ENCODE peak calls at places on chromosomes 12 and 14, in five cellular contexts. U is glutamatergic neuron, V is spleen, K is WTC11, Q is ovary. Z is an unnamed sample.

GRCh38 chr12:12387521-12387920 is 30.6 kb downstream of the BORCS5 start:
- DNase-seq in Q (no peak), V (no peak), U (no peak), K (no peak), Z (no peak)

GRCh38 chr12:66932126-66932525 is 253.2 kb upstream of the GRIP1 start:
- DNase-seq in V (no peak), U (no peak), Q (no peak), K (no peak), Z (no peak)

GRCh38 chr14:96180004-96180403 is 24.6 kb upstream of the BDKRB2 start:
- DNase-seq in U (no peak), Q (no peak), K (no peak), V (no peak), Z (no peak)

GRCh38 chr12:53051058-53051880 is 1.4 kb downstream of the TNS2 start:
- DNase-seq in Q (peak), K (no peak), U (peak), V (no peak), Z (no peak)

GRCh38 chr14:60705100-60705499 is 19.1 kb downstream of the SIX4 start:
- DNase-seq in Q (no peak), V (no peak), U (no peak), K (no peak), Z (no peak)

GRCh38 chr12:71710276-71711125 is 24.6 kb downstream of the TMEM19 start:
- DNase-seq in U (no peak), V (no peak), K (no peak), Q (no peak), Z (no peak)

GRCh38 chr14:83798421-83798820 is 1731.5 kb upstream of the FLRT2 start:
- DNase-seq in U (no peak), K (no peak), V (no peak), Q (no peak), Z (no peak)

GRCh38 chr12:3077572-3078081 is 448 bp downstream of the TSPAN9 start:
- DNase-seq in Q (peak), U (peak), K (peak), V (no peak), Z (no peak)

GRCh38 chr14:82075566-82075965 is 541.9 kb upstream of the SEL1L start:
- DNase-seq in K (peak), U (no peak), Q (peak), V (no peak), Z (no peak)

GRCh38 chr12:3651585-3652424 is 101.1 kb downstream of the CRACR2A start:
- DNase-seq in K (no peak), V (no peak), U (no peak), Q (no peak), Z (no peak)

GRCh38 chr12:129706716-129707115 is 197.1 kb downstream of the TMEM132D start:
- DNase-seq in Q (no peak), V (no peak), K (no peak), U (no peak), Z (no peak)

GRCh38 chr12:57027011-57027804 is 10.9 kb upstream of the TAC3 start:
- DNase-seq in U (no peak), K (no peak), V (no peak), Q (no peak), Z (no peak)

DNA sequence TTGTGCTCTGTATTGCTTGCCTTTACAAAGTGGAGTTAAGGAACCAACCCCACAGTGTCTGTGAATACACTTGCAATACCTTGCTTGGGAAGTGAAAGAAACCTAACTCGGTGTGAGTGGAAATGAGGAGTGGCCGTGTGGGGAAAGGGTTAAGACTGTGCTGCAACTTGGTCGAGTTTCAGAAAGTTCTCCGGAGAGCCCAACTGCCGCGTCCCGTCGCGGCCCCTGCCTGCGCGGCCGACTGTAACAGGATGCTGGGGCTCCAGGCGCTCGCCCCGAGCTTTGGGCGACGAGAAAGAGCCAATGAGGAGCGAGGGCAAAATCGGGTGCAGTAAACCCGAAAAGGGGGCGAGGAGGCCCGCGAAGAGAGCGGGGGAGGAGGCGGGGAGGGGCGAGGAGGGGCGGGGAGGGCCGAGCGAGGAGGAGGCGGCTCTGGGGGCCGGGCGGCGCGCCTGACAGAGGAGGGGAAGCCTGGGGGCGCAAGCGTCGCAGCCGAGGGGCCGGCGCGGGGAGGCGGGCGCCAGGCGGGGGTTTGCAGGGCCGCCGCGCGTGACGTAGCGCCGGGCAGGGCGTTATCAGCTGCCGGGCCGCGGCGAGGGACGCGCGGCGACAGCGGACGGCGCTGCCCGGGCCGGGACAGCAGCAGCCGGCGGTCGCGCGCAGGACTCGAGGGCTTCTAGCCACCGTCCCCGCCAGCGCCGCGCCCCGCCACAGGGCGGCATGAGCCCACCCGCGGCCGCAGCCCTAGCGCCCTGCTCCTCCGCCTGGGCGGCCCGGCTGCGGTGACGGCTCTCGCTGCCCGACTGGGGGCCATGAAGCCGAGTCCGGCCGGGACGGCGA is at the start of gene DACT1:
- DNase-seq in K (peak), V (peak), Q (peak), U (peak), Z (peak)
- TF ChIP-seq CTCF in K (no peak), V (peak), Q (peak), U (no peak), Z (no peak)

GRCh38 chr14:54395284-54395683 is 1.5 kb upstream of the CDKN3 start:
- DNase-seq in Q (no peak), K (no peak), V (no peak), U (no peak), Z (no peak)

GRCh38 chr14:54396183-54396492 is 669 bp upstream of the CDKN3 start:
- DNase-seq in V (no peak), Q (no peak), K (no peak), U (no peak), Z (no peak)

GRCh38 chr14:54398028-54398368 is 1.2 kb downstream of the CDKN3 start:
- DNase-seq in U (no peak), Q (no peak), K (no peak), V (no peak), Z (no peak)

GRCh38 chr14:54395716-54396115 is 1.1 kb upstream of the CDKN3 start:
- DNase-seq in V (no peak), Q (no peak), K (no peak), U (no peak), Z (no peak)

GRCh38 chr14:54396493-54397335 is at the start of gene CDKN3:
- DNase-seq in V (peak), Q (peak), K (peak), U (peak), Z (peak)
- TF ChIP-seq CTCF in V (peak), Q (peak), K (peak), U (peak), Z (peak)

GRCh38 chr14:73311710-73312035 is 74.4 kb downstream of the PAPLN start:
- DNase-seq in K (no peak), V (no peak), U (no peak), Q (no peak), Z (no peak)
- TF ChIP-seq CTCF in K (no peak), V (no peak), U (no peak), Q (no peak), Z (no peak)

GRCh38 chr14:103104654-103105511 is 10.4 kb downstream of the EXOC3L4 start:
- DNase-seq in U (peak), V (peak), Q (peak), K (peak), Z (peak)

GRCh38 chr14:103101964-103102688 is 7.6 kb downstream of the EXOC3L4 start:
- DNase-seq in K (peak), U (no peak), Q (no peak), V (no peak), Z (no peak)

GRCh38 chr14:103104389-103104653 is 9.8 kb downstream of the EXOC3L4 start:
- DNase-seq in U (no peak), Q (no peak), V (no peak), K (no peak), Z (no peak)

GRCh38 chr14:103102689-103103260 is 8.2 kb downstream of the EXOC3L4 start:
- DNase-seq in V (no peak), K (peak), U (no peak), Q (no peak), Z (no peak)

GRCh38 chr14:103103461-103104388 is 9.2 kb downstream of the EXOC3L4 start:
- DNase-seq in V (no peak), K (peak), U (peak), Q (peak), Z (no peak)
- TF ChIP-seq CTCF in V (no peak), K (no peak), U (peak), Q (no peak), Z (no peak)

GRCh38 chr14:29222671-29223268 is 456.2 kb downstream of the FOXG1 start:
- DNase-seq in V (no peak), Q (no peak), U (no peak), K (peak), Z (no peak)
- TF ChIP-seq CTCF in V (peak), Q (no peak), U (peak), K (peak), Z (peak)